ENCODE peak calls at places on chromosomes 1 and 21, in five cellular contexts. J, Q, I, M and H are unnamed samples.

GRCh38 chr1:237851209-237851845 is 39.4 kb downstream of the ZP4 start:
- DNase-seq in J (peak), I (no peak), Q (peak), M (no peak), H (peak)

GRCh38 chr1:203491664-203492485 is 2.1 kb upstream of the OPTC start:
- DNase-seq in M (no peak), Q (no peak), I (no peak), J (no peak), H (no peak)

GRCh38 chr1:170354216-170354615 is 177.8 kb upstream of the GORAB start:
- DNase-seq in J (no peak), I (no peak), M (no peak), Q (no peak), H (no peak)

GRCh38 chr1:78464449-78464891 is 26.3 kb upstream of the PTGFR start:
- DNase-seq in J (peak), Q (no peak), M (no peak), I (no peak), H (no peak)

GRCh38 chr1:201298381-201299367 is 15.4 kb downstream of the PKP1 start:
- DNase-seq in J (no peak), M (no peak), Q (no peak), I (no peak), H (no peak)

GRCh38 chr1:113530021-113530420 is 139.7 kb downstream of the MAGI3 start:
- DNase-seq in M (no peak), Q (no peak), J (no peak), I (no peak), H (no peak)

GRCh38 chr1:53121319-53122172 is 20.9 kb downstream of the SLC1A7 start:
- DNase-seq in Q (no peak), J (peak), M (peak), I (peak), H (no peak)

GRCh38 chr1:12532405-12533315 is 85.3 kb downstream of the DHRS3 start:
- DNase-seq in J (no peak), Q (no peak), I (peak), M (no peak), H (no peak)

GRCh38 chr1:11701981-11702803 is 10.7 kb downstream of the DRAXIN start:
- DNase-seq in I (no peak), J (no peak), M (no peak), Q (no peak), H (no peak)

GRCh38 chr1:167612986-167613385 is 17.0 kb upstream of the RCSD1 start:
- DNase-seq in M (no peak), Q (no peak), I (no peak), J (no peak), H (no peak)

GRCh38 chr1:116375884-116376733 is 3.1 kb downstream of the ATP1A1 start:
- DNase-seq in Q (peak), J (peak), I (peak), M (peak), H (peak)

GRCh38 chr1:173903827-173904226 is 13.3 kb downstream of the SERPINC1 start:
- DNase-seq in J (no peak), Q (no peak), I (no peak), M (no peak), H (peak)

GRCh38 chr1:58824753-58825389 is 41.0 kb upstream of the JUN start:
- DNase-seq in J (no peak), M (no peak), I (no peak), Q (no peak), H (peak)

GRCh38 chr1:32884726-32885125 is 1.6 kb upstream of the HPCA start:
- DNase-seq in Q (no peak), M (no peak), I (no peak), J (no peak), H (no peak)

GRCh38 chr1:111444031-111444430 is 5.0 kb downstream of the WDR77 start:
- DNase-seq in J (no peak), I (no peak), M (no peak), Q (no peak), H (no peak)

GRCh38 chr1:90851711-90852050 is 134.6 kb upstream of the BARHL2 start:
- DNase-seq in M (no peak), J (no peak), I (no peak), Q (no peak), H (no peak)

GRCh38 chr1:84997667-84998600 is 1.0 kb upstream of the MCOLN2 start:
- DNase-seq in J (peak), M (no peak), I (no peak), Q (peak), H (peak)

GRCh38 chr1:186841599-186841998 is 12.8 kb downstream of the PLA2G4A start:
- DNase-seq in M (no peak), I (no peak), Q (no peak), J (peak), H (no peak)

GRCh38 chr1:186849271-186849671 is 20.5 kb downstream of the PLA2G4A start:
- DNase-seq in J (no peak), Q (peak), M (no peak), I (no peak), H (no peak)

GRCh38 chr1:234429434-234429806 is 49.6 kb downstream of the TARBP1 start:
- DNase-seq in J (no peak), I (no peak), Q (no peak), M (no peak), H (no peak)

GRCh38 chr21:42312626-42313104 is 2.5 kb downstream of the TFF3 start:
- DNase-seq in Q (no peak), J (no peak), I (no peak), M (no peak), H (no peak)

GRCh38 chr21:37654596-37654995 is 261.7 kb downstream of the KCNJ6 start:
- DNase-seq in J (no peak), I (no peak), Q (no peak), M (no peak), H (no peak)

GRCh38 chr1:12384836-12385456 is 155.1 kb downstream of the VPS13D start:
- DNase-seq in Q (no peak), J (no peak), M (no peak), I (no peak), H (no peak)

GRCh38 chr1:226577401-226578180 is 29.0 kb downstream of the STUM start:
- DNase-seq in M (no peak), J (no peak), Q (no peak), I (no peak), H (no peak)

GRCh38 chr1:94863919-94864318 is 43.8 kb downstream of the SLC44A3 start:
- DNase-seq in M (peak), J (peak), Q (peak), I (peak), H (peak)

GRCh38 chr1:42143875-42144274 is 9.3 kb upstream of the GUCA2B start:
- DNase-seq in J (no peak), I (no peak), Q (no peak), M (no peak), H (no peak)

GRCh38 chr1:114390960-114391359 is 120.0 kb downstream of the TRIM33 start:
- DNase-seq in M (no peak), J (no peak), I (no peak), Q (no peak), H (no peak)

GRCh38 chr1:25695066-25695990 is 78.7 kb downstream of the MAN1C1 start:
- DNase-seq in J (peak), I (peak), Q (peak), M (peak), H (peak)

GRCh38 chr1:94055459-94056122 is 65.4 kb downstream of the ABCA4 start:
- DNase-seq in I (no peak), Q (no peak), M (no peak), J (no peak), H (no peak)

GRCh38 chr1:202034683-202035462 is 24.5 kb downstream of the ELF3 start:
- DNase-seq in I (peak), J (peak), Q (peak), M (peak), H (peak)

GRCh38 chr1:162207862-162208261 is 138.4 kb downstream of the NOS1AP start:
- DNase-seq in M (no peak), J (no peak), Q (no peak), I (no peak), H (no peak)

GRCh38 chr1:12121212-12122000 is 45.4 kb upstream of the TNFRSF1B start:
- DNase-seq in M (no peak), Q (no peak), J (peak), I (no peak), H (no peak)

GRCh38 chr1:63731117-63732043 is 42.4 kb upstream of the ROR1 start:
- DNase-seq in J (peak), I (no peak), Q (peak), M (peak), H (no peak)

GRCh38 chr1:29283804-29284195 is 47.5 kb downstream of the PTPRU start:
- DNase-seq in J (no peak), Q (no peak), I (no peak), M (no peak), H (no peak)

GRCh38 chr1:29465755-29466154 is 229.4 kb downstream of the PTPRU start:
- DNase-seq in Q (no peak), J (peak), I (no peak), M (no peak), H (no peak)

GRCh38 chr1:154726443-154726842 is 118.5 kb upstream of the ADAR start:
- DNase-seq in I (no peak), M (no peak), Q (no peak), J (no peak), H (no peak)

GRCh38 chr1:207863893-207864535 is 46.9 kb downstream of the CD34 start:
- DNase-seq in Q (no peak), J (no peak), I (no peak), M (no peak), H (no peak)

GRCh38 chr1:210378721-210379120 is 50.0 kb downstream of the HHAT start:
- DNase-seq in I (no peak), Q (no peak), J (peak), M (no peak), H (no peak)

GRCh38 chr1:30704271-30704670 is 19.1 kb downstream of the MATN1 start:
- DNase-seq in Q (no peak), J (peak), I (peak), M (peak), H (peak)
- TF ChIP-seq POLR2A in Q (no peak), J (no peak), I (no peak), M (no peak), H (no peak)

GRCh38 chr21:16426936-16427335 is 697.2 kb downstream of the USP25 start:
- DNase-seq in M (no peak), J (no peak), I (no peak), Q (peak), H (no peak)
- H3K27ac ChIP-seq in M (no peak), J (no peak), I (peak), Q (no peak), H (no peak)

GRCh38 chr1:35191429-35192055 is 1.4 kb downstream of the SFPQ start:
- DNase-seq in I (no peak), M (no peak), J (no peak), Q (no peak), H (no peak)
- TF ChIP-seq POLR2A in I (no peak), M (no peak), J (no peak), Q (no peak), H (no peak)

GRCh38 chr1:15765495-15766194 is 7.0 kb downstream of the FBLIM1 start:
- DNase-seq in I (no peak), Q (no peak), J (peak), M (no peak), H (no peak)

GRCh38 chr1:15764890-15765289 is 6.3 kb downstream of the FBLIM1 start:
- DNase-seq in Q (no peak), J (no peak), M (no peak), I (no peak), H (no peak)

GRCh38 chr1:15767941-15768340 is 9.3 kb downstream of the FBLIM1 start:
- DNase-seq in M (no peak), J (no peak), I (no peak), Q (no peak), H (peak)

GRCh38 chr1:15770313-15770962 is 11.8 kb downstream of the FBLIM1 start:
- DNase-seq in I (no peak), M (no peak), Q (no peak), J (no peak), H (no peak)

DNA sequence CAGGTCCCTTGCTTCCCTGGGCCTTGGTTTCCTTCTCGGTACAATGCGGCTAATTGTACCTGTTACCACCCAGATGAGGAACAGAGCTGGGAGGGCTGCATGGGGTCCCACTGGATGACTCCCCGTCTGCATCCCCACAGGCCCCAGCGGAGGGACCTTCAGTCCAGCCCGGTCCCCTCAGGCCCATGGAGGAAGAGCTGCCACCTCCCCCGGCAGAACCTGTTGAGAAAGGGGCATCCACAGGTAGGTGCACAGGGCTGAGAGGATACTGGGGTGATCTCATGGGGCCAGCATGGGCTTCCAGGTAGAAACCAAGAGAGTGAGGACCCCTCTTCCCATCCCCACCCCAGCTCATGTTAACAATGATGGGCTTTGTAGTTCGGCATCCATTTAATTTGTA is 9.8 kb downstream of the FBLIM1 start:
- DNase-seq in M (no peak), Q (no peak), J (no peak), I (no peak), H (no peak)
- H3K27ac ChIP-seq in M (no peak), Q (no peak), J (no peak), I (no peak), H (no peak)

DNA sequence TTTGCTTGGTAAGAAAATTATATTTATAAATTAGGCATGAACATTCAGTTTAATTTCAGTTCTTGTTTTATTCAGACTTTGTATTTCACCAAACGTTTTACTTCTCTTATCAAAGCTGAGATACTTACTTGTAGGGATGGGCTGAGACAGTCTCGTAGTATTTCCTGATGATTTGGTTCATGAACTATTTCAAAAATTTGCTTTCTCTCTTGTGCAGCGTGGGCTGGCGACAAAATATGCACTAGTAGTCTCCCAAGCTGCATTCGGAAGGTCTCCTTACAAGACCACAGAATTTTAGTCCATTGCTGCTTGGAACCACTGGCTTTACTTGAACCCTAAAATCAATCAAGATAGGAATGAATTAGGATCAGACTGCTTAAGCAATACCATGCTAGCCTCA is 91.7 kb upstream of the GNG4 start:
- DNase-seq in Q (peak), I (no peak), J (peak), M (no peak), H (no peak)
- TF ChIP-seq POLR2A in Q (no peak), I (no peak), J (peak), M (no peak), H (no peak)

DNA sequence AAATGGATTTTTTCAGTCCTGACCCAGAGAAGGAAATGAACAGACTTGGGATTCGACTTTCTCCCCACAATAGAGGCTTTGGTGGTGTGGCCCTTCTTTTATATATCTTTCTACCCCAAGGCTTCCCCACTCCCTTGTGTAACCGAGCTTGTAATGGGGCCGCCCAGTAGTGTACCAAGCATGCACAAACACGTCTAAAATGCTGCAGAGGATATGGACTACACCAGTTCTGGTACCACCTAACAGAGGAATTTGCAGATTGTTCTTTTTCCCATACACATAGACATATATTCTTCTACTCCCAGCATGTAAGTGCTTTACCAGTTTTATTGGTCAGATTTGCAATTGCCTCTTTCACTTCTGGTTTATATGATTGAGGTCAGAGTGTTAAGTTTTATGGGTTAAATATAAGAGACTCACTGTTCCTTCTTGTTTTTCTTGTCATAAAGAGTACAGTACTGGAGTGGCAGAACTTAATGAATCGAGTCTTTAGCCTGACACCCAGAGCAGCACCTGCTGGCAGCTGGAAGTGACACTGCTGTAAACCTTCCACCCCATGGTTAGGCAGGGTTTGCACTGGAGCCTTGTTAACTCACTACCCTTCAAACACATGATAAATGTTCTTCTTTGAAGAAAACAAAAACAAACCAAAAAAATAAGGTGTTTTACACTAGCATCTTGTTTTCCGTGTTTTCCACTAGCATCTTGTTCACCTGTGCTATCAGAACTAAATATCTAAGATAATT is 198.6 kb downstream of the PTPRC start:
- DNase-seq in I (no peak), J (no peak), Q (no peak), M (no peak), H (no peak)
- H3K27ac ChIP-seq in I (no peak), J (no peak), Q (no peak), M (no peak), H (no peak)

GRCh38 chr1:143718021-143718420 is 253.8 kb downstream of the FAM72C start:
- DNase-seq in J (no peak), M (no peak), I (no peak), Q (no peak), H (no peak)

GRCh38 chr1:143721024-143721373 is 250.8 kb downstream of the FAM72C start:
- DNase-seq in J (no peak), I (no peak), Q (no peak), M (no peak), H (no peak)

GRCh38 chr1:143718524-143718923 is 253.3 kb downstream of the FAM72C start:
- DNase-seq in J (no peak), Q (no peak), M (no peak), I (no peak), H (no peak)

GRCh38 chr1:143717434-143717833 is 254.4 kb downstream of the FAM72C start:
- DNase-seq in J (no peak), Q (no peak), I (no peak), M (no peak), H (no peak)

GRCh38 chr1:143720087-143721023 is 251.4 kb downstream of the FAM72C start:
- DNase-seq in I (no peak), M (no peak), Q (peak), J (peak), H (no peak)
- TF ChIP-seq POLR2A in I (no peak), M (no peak), Q (peak), J (no peak), H (no peak)

DNA sequence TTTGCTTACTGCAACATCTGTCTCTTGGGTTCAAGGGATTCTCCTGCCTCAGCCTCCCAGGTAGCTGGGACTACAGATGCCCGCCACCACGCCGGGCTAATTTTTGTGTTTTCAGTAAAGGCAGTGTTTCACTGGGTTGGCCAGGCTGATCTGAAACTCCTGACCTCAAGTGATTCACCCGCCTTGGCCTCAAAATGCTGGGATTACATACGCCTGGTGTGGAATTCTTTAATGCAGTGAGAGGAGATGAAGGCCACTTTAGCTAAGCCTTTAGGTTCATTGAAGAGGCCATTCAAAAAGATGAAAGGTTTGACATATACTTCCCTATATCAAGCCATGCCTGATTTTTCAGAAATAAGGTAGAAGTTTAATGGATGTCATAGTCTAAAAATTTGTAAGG is 162.7 kb downstream of the ST6GALNAC3 start:
- DNase-seq in Q (no peak), I (no peak), J (no peak), M (no peak), H (no peak)
- H3K27ac ChIP-seq in Q (no peak), I (no peak), J (no peak), M (no peak), H (no peak)

DNA sequence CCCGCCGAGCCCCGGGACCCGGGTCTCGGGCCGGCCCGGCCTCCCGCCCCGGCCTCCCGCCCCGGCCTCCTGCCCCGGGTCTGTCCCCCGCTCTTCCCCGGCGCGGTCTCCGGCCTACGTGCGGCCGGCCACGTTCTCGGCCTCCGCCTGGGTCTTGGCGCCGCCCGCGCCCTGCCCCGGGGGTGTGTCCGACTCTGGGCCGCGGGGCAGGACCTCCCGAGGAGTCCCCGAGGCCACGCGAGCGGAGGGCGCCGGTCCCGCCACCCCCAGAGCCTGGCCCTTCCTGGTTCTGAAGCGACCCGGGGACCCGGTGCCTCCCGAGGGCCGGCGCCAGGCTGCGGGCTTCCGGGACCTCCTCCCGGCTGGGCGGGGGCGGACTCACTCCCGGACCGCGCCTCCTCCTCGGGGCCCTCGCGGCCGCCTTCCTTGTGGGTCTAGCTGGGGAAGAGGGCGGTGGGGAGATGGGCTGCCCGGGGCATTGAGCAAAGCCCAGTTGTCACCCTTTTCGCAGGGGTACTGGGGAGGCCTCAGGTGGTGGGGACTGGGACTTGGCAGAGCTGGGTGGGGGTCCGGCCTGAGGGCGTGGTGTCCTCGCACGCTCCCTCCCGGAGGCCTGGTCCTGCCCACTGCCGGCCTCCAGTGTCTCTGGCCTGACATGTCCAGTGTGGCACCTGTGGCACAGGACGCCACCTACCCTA is 558 bp downstream of the PFKL start:
- DNase-seq in J (peak), I (peak), Q (peak), M (peak), H (peak)
- TF ChIP-seq POLR2A in J (peak), I (peak), Q (peak), M (no peak), H (peak)

DNA sequence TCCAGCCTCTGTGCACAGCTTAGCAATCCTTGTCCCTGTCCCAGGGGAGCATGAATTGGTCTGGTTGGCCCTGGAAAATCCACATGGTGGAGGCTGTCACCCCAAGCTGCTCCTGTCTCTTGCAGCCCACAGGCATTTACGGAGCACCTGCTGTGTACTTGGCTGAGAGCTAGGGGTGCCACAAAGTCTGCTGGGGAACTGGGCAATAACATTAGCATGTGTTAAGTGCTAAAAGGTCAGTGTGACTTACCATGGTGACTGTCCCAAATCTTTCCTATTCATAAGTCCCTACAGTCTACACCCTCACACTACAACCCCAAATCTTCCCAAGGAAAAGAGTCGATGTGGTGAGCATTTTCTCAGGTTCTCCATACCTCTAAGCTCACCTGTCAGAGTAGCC is 53.6 kb upstream of the ARTN start:
- DNase-seq in I (no peak), Q (no peak), M (no peak), J (no peak), H (no peak)
- H3K27ac ChIP-seq in I (no peak), Q (no peak), M (no peak), J (no peak), H (no peak)